ENCODE peak calls at places on chromosomes 5 and 9, in ten cellular contexts. One of them, this sample, is unnamed.

GRCh38 chr9:135608294-135608998 is 30.9 kb downstream of the GLT6D1 start:
- DNase-seq in HS-27A: no peak
- DNase-seq in esophagus squamous epithelium: no peak
- DNase-seq in NCI-H1417: no peak
- DNase-seq in left ventricle myocardium superior: no peak
- DNase-seq in MCF 10A: no peak
- DNase-seq in CD8-positive, alpha-beta T cell: no peak
- DNase-seq in left lobe of liver: no peak
- DNase-seq in coronary artery: peak
- DNase-seq in neural progenitor cell: no peak
- DNase-seq in this sample: no peak

GRCh38 chr5:33588654-33589372 is 148.0 kb downstream of the TARS1 start:
- DNase-seq in HS-27A: no peak
- DNase-seq in esophagus squamous epithelium: no peak
- DNase-seq in NCI-H1417: no peak
- DNase-seq in left ventricle myocardium superior: peak
- DNase-seq in MCF 10A: peak
- DNase-seq in CD8-positive, alpha-beta T cell: peak
- DNase-seq in left lobe of liver: no peak
- DNase-seq in coronary artery: no peak
- DNase-seq in neural progenitor cell: peak
- DNase-seq in this sample: peak

GRCh38 chr9:2132484-2133082 is 117.4 kb downstream of the SMARCA2 start:
- DNase-seq in HS-27A: no peak
- DNase-seq in esophagus squamous epithelium: no peak
- DNase-seq in NCI-H1417: no peak
- DNase-seq in left ventricle myocardium superior: no peak
- DNase-seq in MCF 10A: peak
- DNase-seq in CD8-positive, alpha-beta T cell: no peak
- DNase-seq in left lobe of liver: no peak
- DNase-seq in coronary artery: no peak
- DNase-seq in neural progenitor cell: peak
- DNase-seq in this sample: no peak

GRCh38 chr9:134696433-134696832 is 54.8 kb downstream of the COL5A1 start:
- DNase-seq in HS-27A: no peak
- DNase-seq in esophagus squamous epithelium: no peak
- DNase-seq in NCI-H1417: no peak
- DNase-seq in left ventricle myocardium superior: peak
- DNase-seq in MCF 10A: no peak
- DNase-seq in CD8-positive, alpha-beta T cell: no peak
- DNase-seq in left lobe of liver: no peak
- DNase-seq in coronary artery: no peak
- DNase-seq in neural progenitor cell: no peak
- DNase-seq in this sample: no peak

GRCh38 chr5:149836451-149837139 is 106.5 kb downstream of the PPARGC1B start:
- DNase-seq in HS-27A: no peak
- DNase-seq in esophagus squamous epithelium: no peak
- DNase-seq in NCI-H1417: no peak
- DNase-seq in left ventricle myocardium superior: no peak
- DNase-seq in MCF 10A: no peak
- DNase-seq in CD8-positive, alpha-beta T cell: no peak
- DNase-seq in left lobe of liver: no peak
- DNase-seq in coronary artery: no peak
- DNase-seq in neural progenitor cell: no peak
- DNase-seq in this sample: no peak

GRCh38 chr5:34005211-34005610 is 2.6 kb downstream of the AMACR start:
- DNase-seq in HS-27A: no peak
- DNase-seq in esophagus squamous epithelium: no peak
- DNase-seq in NCI-H1417: no peak
- DNase-seq in left ventricle myocardium superior: no peak
- DNase-seq in MCF 10A: no peak
- DNase-seq in CD8-positive, alpha-beta T cell: no peak
- DNase-seq in left lobe of liver: no peak
- DNase-seq in coronary artery: no peak
- DNase-seq in neural progenitor cell: no peak
- DNase-seq in this sample: no peak

GRCh38 chr5:37816883-37817282 is 23.0 kb downstream of the GDNF start:
- DNase-seq in HS-27A: no peak
- DNase-seq in esophagus squamous epithelium: no peak
- DNase-seq in NCI-H1417: peak
- DNase-seq in left ventricle myocardium superior: no peak
- DNase-seq in MCF 10A: no peak
- DNase-seq in CD8-positive, alpha-beta T cell: no peak
- DNase-seq in left lobe of liver: no peak
- DNase-seq in coronary artery: no peak
- DNase-seq in neural progenitor cell: peak
- DNase-seq in this sample: no peak

GRCh38 chr9:134625361-134626140 is 16.1 kb upstream of the COL5A1 start:
- DNase-seq in HS-27A: no peak
- DNase-seq in esophagus squamous epithelium: no peak
- DNase-seq in NCI-H1417: no peak
- DNase-seq in left ventricle myocardium superior: peak
- DNase-seq in MCF 10A: no peak
- DNase-seq in CD8-positive, alpha-beta T cell: no peak
- DNase-seq in left lobe of liver: no peak
- DNase-seq in coronary artery: no peak
- DNase-seq in neural progenitor cell: no peak
- DNase-seq in this sample: no peak

GRCh38 chr5:117701067-117701466 is 1126.4 kb upstream of the SEMA6A start:
- DNase-seq in HS-27A: no peak
- DNase-seq in esophagus squamous epithelium: no peak
- DNase-seq in NCI-H1417: no peak
- DNase-seq in left ventricle myocardium superior: no peak
- DNase-seq in MCF 10A: peak
- DNase-seq in CD8-positive, alpha-beta T cell: no peak
- DNase-seq in left lobe of liver: no peak
- DNase-seq in coronary artery: no peak
- DNase-seq in neural progenitor cell: no peak
- DNase-seq in this sample: no peak

GRCh38 chr9:112247090-112247489 is 72.0 kb upstream of the SUSD1 start:
- DNase-seq in HS-27A: no peak
- DNase-seq in esophagus squamous epithelium: no peak
- DNase-seq in NCI-H1417: no peak
- DNase-seq in left ventricle myocardium superior: no peak
- DNase-seq in MCF 10A: no peak
- DNase-seq in CD8-positive, alpha-beta T cell: no peak
- DNase-seq in left lobe of liver: no peak
- DNase-seq in coronary artery: no peak
- DNase-seq in neural progenitor cell: no peak
- DNase-seq in this sample: no peak

GRCh38 chr5:37251673-37252072 is 2.5 kb upstream of the CPLANE1 start:
- DNase-seq in HS-27A: no peak
- DNase-seq in esophagus squamous epithelium: no peak
- DNase-seq in NCI-H1417: no peak
- DNase-seq in left ventricle myocardium superior: no peak
- DNase-seq in MCF 10A: no peak
- DNase-seq in CD8-positive, alpha-beta T cell: no peak
- DNase-seq in left lobe of liver: no peak
- DNase-seq in coronary artery: no peak
- DNase-seq in neural progenitor cell: no peak
- DNase-seq in this sample: no peak

GRCh38 chr9:134632329-134632728 is 9.3 kb upstream of the COL5A1 start:
- DNase-seq in HS-27A: no peak
- DNase-seq in esophagus squamous epithelium: no peak
- DNase-seq in NCI-H1417: no peak
- DNase-seq in left ventricle myocardium superior: no peak
- DNase-seq in MCF 10A: no peak
- DNase-seq in CD8-positive, alpha-beta T cell: no peak
- DNase-seq in left lobe of liver: no peak
- DNase-seq in coronary artery: no peak
- DNase-seq in neural progenitor cell: no peak
- DNase-seq in this sample: no peak

GRCh38 chr9:131755541-131756198 is 15.8 kb upstream of the RAPGEF1 start:
- DNase-seq in HS-27A: peak
- DNase-seq in esophagus squamous epithelium: no peak
- DNase-seq in NCI-H1417: peak
- DNase-seq in left ventricle myocardium superior: peak
- DNase-seq in MCF 10A: peak
- DNase-seq in CD8-positive, alpha-beta T cell: peak
- DNase-seq in left lobe of liver: peak
- DNase-seq in coronary artery: no peak
- DNase-seq in neural progenitor cell: peak
- DNase-seq in this sample: peak

GRCh38 chr5:119328753-119329602 is 26.8 kb upstream of the TNFAIP8 start:
- DNase-seq in HS-27A: no peak
- DNase-seq in esophagus squamous epithelium: no peak
- DNase-seq in NCI-H1417: no peak
- DNase-seq in left ventricle myocardium superior: no peak
- DNase-seq in MCF 10A: peak
- DNase-seq in CD8-positive, alpha-beta T cell: peak
- DNase-seq in left lobe of liver: no peak
- DNase-seq in coronary artery: no peak
- DNase-seq in neural progenitor cell: no peak
- DNase-seq in this sample: peak

GRCh38 chr9:132589148-132590036 is 7.0 kb downstream of the BARHL1 start:
- DNase-seq in HS-27A: no peak
- DNase-seq in esophagus squamous epithelium: no peak
- DNase-seq in NCI-H1417: no peak
- DNase-seq in left ventricle myocardium superior: peak
- DNase-seq in MCF 10A: no peak
- DNase-seq in CD8-positive, alpha-beta T cell: no peak
- DNase-seq in left lobe of liver: no peak
- DNase-seq in coronary artery: no peak
- DNase-seq in neural progenitor cell: peak
- DNase-seq in this sample: no peak

GRCh38 chr9:86968258-86968920 is 21.1 kb upstream of the GAS1 start:
- DNase-seq in HS-27A: no peak
- DNase-seq in esophagus squamous epithelium: no peak
- DNase-seq in NCI-H1417: no peak
- DNase-seq in left ventricle myocardium superior: no peak
- DNase-seq in MCF 10A: no peak
- DNase-seq in CD8-positive, alpha-beta T cell: no peak
- DNase-seq in left lobe of liver: no peak
- DNase-seq in coronary artery: no peak
- DNase-seq in neural progenitor cell: no peak
- DNase-seq in this sample: no peak

GRCh38 chr9:97924386-97924785 is 2.1 kb upstream of the TRMO start:
- DNase-seq in HS-27A: no peak
- DNase-seq in esophagus squamous epithelium: no peak
- DNase-seq in NCI-H1417: no peak
- DNase-seq in left ventricle myocardium superior: no peak
- DNase-seq in MCF 10A: no peak
- DNase-seq in CD8-positive, alpha-beta T cell: no peak
- DNase-seq in left lobe of liver: no peak
- DNase-seq in coronary artery: no peak
- DNase-seq in neural progenitor cell: no peak
- DNase-seq in this sample: no peak

GRCh38 chr5:139473105-139473504 is 2.3 kb downstream of the SMIM33 start:
- DNase-seq in HS-27A: no peak
- DNase-seq in esophagus squamous epithelium: no peak
- DNase-seq in NCI-H1417: no peak
- DNase-seq in left ventricle myocardium superior: no peak
- DNase-seq in MCF 10A: no peak
- DNase-seq in CD8-positive, alpha-beta T cell: no peak
- DNase-seq in left lobe of liver: no peak
- DNase-seq in coronary artery: no peak
- DNase-seq in neural progenitor cell: peak
- DNase-seq in this sample: no peak

GRCh38 chr9:110969971-110970381 is 68.3 kb downstream of the LPAR1 start:
- DNase-seq in HS-27A: peak
- DNase-seq in esophagus squamous epithelium: no peak
- DNase-seq in NCI-H1417: no peak
- DNase-seq in left ventricle myocardium superior: no peak
- DNase-seq in MCF 10A: peak
- DNase-seq in CD8-positive, alpha-beta T cell: no peak
- DNase-seq in left lobe of liver: no peak
- DNase-seq in coronary artery: no peak
- DNase-seq in neural progenitor cell: no peak
- DNase-seq in this sample: no peak

GRCh38 chr5:62587737-62588136 is 9.1 kb downstream of the LRRC70 start:
- DNase-seq in HS-27A: no peak
- DNase-seq in esophagus squamous epithelium: no peak
- DNase-seq in NCI-H1417: no peak
- DNase-seq in left ventricle myocardium superior: no peak
- DNase-seq in MCF 10A: peak
- DNase-seq in CD8-positive, alpha-beta T cell: no peak
- DNase-seq in left lobe of liver: peak
- DNase-seq in coronary artery: no peak
- DNase-seq in neural progenitor cell: no peak
- DNase-seq in this sample: no peak